ENCODE peak calls at places on chromosomes 7 and 10, in ten cellular contexts. J is kidney epithelial cell, R is WTC11, N is tibial artery, G is mucosa of descending colon, L is prostate gland, O is AG09309, M is GM23338, T is cardiac muscle cell, D is heart left ventricle. V is an unnamed sample.

GRCh38 chr7:37354661-37355131 is 94.0 kb downstream of the ELMO1 start:
- DNase-seq in J (peak; percentile 7), R (peak; percentile 24), N (peak; percentile 93), G (peak; percentile 65), L (no peak), O (no peak), M (no peak), T (peak; percentile 94), D (peak; percentile 83), V (no peak)

GRCh38 chr7:155209920-155210319 is 87.8 kb upstream of the INSIG1 start:
- DNase-seq in J (no peak), R (no peak), N (peak; percentile 44), G (no peak), L (no peak), O (no peak), M (no peak), T (no peak), D (no peak), V (no peak)

GRCh38 chr7:12137283-12137682 is 73.8 kb upstream of the TMEM106B start:
- DNase-seq in J (no peak), R (no peak), N (no peak), G (no peak), L (no peak), O (no peak), M (no peak), T (no peak), D (no peak), V (no peak)

GRCh38 chr7:21067216-21067615 is 280.5 kb upstream of the SP8 start:
- DNase-seq in J (no peak), R (no peak), N (no peak), G (no peak), L (no peak), O (no peak), M (no peak), T (no peak), D (no peak), V (no peak)

GRCh38 chr7:28419717-28420116 is 7.4 kb downstream of the CREB5 start:
- DNase-seq in J (no peak), R (no peak), N (no peak), G (no peak), L (no peak), O (peak; percentile 61), M (no peak), T (peak; percentile 78), D (no peak), V (peak; percentile 24)

GRCh38 chr10:29386347-29386999 is 97.6 kb downstream of the LYZL1 start:
- DNase-seq in J (no peak), R (no peak), N (no peak), G (no peak), L (no peak), O (no peak), M (peak; percentile 72), T (peak; percentile 49), D (no peak), V (peak; percentile 9)

GRCh38 chr7:117472335-117472734 is 7.5 kb upstream of the CFTR start:
- DNase-seq in J (no peak), R (no peak), N (no peak), G (no peak), L (no peak), O (no peak), M (no peak), T (no peak), D (peak; percentile 45), V (no peak)

GRCh38 chr10:79385392-79385795 is 38.1 kb downstream of the PPIF start:
- DNase-seq in J (no peak), R (peak; percentile 6), N (peak; percentile 64), G (no peak), L (no peak), O (no peak), M (no peak), T (no peak), D (peak; percentile 20), V (no peak)

GRCh38 chr7:107118109-107118900 is 50.5 kb upstream of the HBP1 start:
- DNase-seq in J (no peak), R (no peak), N (no peak), G (no peak), L (no peak), O (no peak), M (no peak), T (peak; percentile 50), D (no peak), V (no peak)

GRCh38 chr7:4776160-4776623 is 769 bp downstream of the AP5Z1 start:
- DNase-seq in J (no peak), R (no peak), N (no peak), G (no peak), L (no peak), O (peak; percentile 8), M (no peak), T (no peak), D (no peak), V (no peak)

GRCh38 chr10:44845672-44846071 is 65.5 kb upstream of the TMEM72 start:
- DNase-seq in J (no peak), R (no peak), N (no peak), G (no peak), L (no peak), O (no peak), M (no peak), T (no peak), D (no peak), V (no peak)

GRCh38 chr7:83579740-83580139 is 69.2 kb downstream of the SEMA3E start:
- DNase-seq in J (peak; percentile 7), R (no peak), N (no peak), G (no peak), L (no peak), O (no peak), M (no peak), T (peak; percentile 9), D (no peak), V (no peak)

GRCh38 chr10:6593140-6593740 is 13.2 kb upstream of the PRKCQ start:
- DNase-seq in J (no peak), R (no peak), N (no peak), G (no peak), L (no peak), O (no peak), M (no peak), T (no peak), D (no peak), V (no peak)

GRCh38 chr10:73819513-73820093 is 8.2 kb upstream of the NDST2 start:
- DNase-seq in J (no peak), R (peak; percentile 46), N (no peak), G (peak; percentile 87), L (peak; percentile 74), O (no peak), M (peak; percentile 48), T (peak; percentile 40), D (no peak), V (no peak)

DNA sequence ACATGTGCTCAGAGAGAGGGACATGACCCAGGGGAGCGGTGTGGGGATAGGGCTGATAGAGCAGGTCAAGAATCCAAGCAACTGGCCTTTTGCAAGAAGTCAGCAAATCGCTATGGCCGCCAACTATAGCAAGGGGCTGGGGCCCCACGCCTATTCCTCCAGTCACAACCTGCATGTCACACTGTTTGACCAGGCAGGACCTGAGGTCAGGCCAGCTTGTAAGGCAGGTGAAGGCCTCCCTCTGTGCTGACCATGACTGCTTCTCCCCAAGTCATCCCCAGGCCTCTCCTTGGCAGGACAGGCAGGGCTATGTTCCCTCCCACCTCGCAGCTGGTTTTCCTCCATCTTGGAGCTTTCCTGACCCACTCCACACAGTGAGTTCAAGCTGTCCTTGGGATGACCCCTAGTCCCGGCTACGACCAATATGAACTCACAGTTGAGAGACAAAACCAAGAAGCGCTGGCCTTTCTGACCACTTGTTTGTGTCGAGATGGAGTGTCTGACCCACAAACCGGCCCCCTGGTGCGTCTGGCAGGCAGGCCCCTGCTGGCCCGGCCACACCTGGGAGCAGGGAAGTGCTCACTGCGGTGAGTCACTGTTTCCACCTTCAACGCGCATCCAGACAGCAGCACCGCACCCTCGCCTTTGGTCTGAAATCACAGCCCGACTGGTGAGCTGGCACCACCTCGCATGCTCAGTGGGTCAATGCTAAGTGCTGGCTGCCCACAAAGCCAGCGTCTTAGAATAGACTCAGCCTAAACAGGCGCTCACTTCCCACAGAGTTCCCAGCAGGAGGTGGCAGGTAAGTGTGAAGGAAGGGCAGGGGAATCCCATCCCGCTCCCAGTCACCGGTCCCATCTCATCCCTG is 81.4 kb downstream of the VWA2 start:
- DNase-seq in J (peak; percentile 44), R (no peak), N (no peak), G (no peak), L (peak; percentile 39), O (no peak), M (peak; percentile 11), T (no peak), D (peak; percentile 87), V (no peak)
- TF ChIP-seq CTCF in J (no peak), R (no peak), N (no peak), G (no peak), L (no peak), O (no peak), M (no peak), T (no peak), D (no peak), V (no peak)

GRCh38 chr10:63346015-63346441 is 119.7 kb downstream of the JMJD1C start:
- DNase-seq in J (no peak), R (no peak), N (no peak), G (no peak), L (no peak), O (no peak), M (no peak), T (peak; percentile 62), D (no peak), V (peak; percentile 29)
- TF ChIP-seq CTCF in J (no peak), R (no peak), N (no peak), G (no peak), L (no peak), O (no peak), M (no peak), T (no peak), D (no peak), V (no peak)

GRCh38 chr7:140526901-140527664 is 47.8 kb upstream of the MKRN1 start:
- DNase-seq in J (no peak), R (no peak), N (no peak), G (peak; percentile 30), L (no peak), O (no peak), M (no peak), T (no peak), D (no peak), V (no peak)
- TF ChIP-seq CTCF in J (no peak), R (no peak), N (no peak), G (no peak), L (no peak), O (no peak), M (no peak), T (no peak), D (no peak), V (no peak)

DNA sequence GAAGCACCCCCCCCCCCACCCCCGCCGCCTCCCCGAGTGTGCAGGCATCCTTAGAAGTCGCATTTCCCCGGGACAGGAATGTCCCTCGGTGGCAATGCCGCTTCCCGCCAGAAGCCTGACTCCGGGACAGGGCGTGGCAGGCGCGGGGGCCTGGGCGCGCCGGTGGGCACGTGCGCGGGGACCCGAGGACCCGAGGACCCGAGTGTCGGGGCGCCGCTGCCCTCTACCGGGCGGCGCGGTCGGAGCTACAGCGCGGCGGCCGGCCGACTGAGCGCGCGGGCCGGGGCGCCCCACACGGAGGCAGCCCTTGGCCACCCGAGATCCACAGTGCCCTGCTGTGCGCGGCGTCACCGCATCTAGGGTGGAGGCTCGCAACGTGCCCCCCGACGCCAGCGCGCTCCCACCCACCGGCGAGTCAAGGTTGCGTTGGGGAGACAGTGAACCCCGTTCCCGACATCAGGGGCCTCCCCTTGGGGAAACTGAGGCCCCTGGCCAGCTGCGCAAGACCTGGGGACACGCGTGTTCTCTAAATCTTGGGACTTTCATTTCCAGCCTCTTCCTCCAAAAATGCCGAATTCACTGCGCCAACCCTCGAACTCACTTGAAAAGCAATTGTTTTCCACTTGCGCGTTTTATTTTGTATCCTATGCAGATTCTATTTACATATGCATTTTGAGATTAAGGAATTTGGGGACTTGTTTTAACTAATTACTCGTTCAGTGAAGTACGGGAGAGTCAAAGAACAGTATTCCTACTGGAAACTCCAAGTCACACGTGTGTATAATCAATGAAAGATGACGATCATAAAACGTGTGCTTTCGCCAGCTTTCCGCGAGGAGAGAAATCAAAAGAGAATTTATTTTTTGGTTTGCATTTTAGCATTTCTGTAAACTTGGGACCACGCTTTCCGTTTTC is 3.1 kb upstream of the CUX1 start:
- DNase-seq in J (no peak), R (peak; percentile 65), N (peak; percentile 79), G (peak; percentile 78), L (peak; percentile 34), O (no peak), M (peak; percentile 72), T (peak; percentile 50), D (peak; percentile 48), V (peak; percentile 30)
- TF ChIP-seq CTCF in J (peak; percentile 0), R (peak; percentile 18), N (peak; percentile 63), G (peak; percentile 52), L (peak; percentile 87), O (peak; percentile 23), M (peak; percentile 5), T (peak; percentile 34), D (peak; percentile 30), V (peak; percentile 79)

V was measured in HFFc6.